ENCODE peak calls at places on chromosomes 4 and X, in nine cellular contexts. One of them, this sample, is unnamed.

GRCh38 chrX:71996826-71997225 is 86.2 kb downstream of the NHSL2 start:
- DNase-seq in MM.1S: no peak
- DNase-seq in mammary epithelial cell: no peak
- DNase-seq in fibroblast of mammary gland: peak
- DNase-seq in breast epithelium: no peak
- DNase-seq in A549: no peak
- DNase-seq in stomach: no peak
- DNase-seq in IMR-90: no peak
- DNase-seq in astrocyte of the spinal cord: no peak
- DNase-seq in this sample: no peak

GRCh38 chr4:31089815-31090214 is 369.6 kb downstream of the PCDH7 start:
- DNase-seq in MM.1S: peak
- DNase-seq in mammary epithelial cell: peak
- DNase-seq in fibroblast of mammary gland: peak
- DNase-seq in breast epithelium: no peak
- DNase-seq in A549: no peak
- DNase-seq in stomach: peak
- DNase-seq in IMR-90: peak
- DNase-seq in astrocyte of the spinal cord: peak
- DNase-seq in this sample: no peak

GRCh38 chr4:110586137-110586850 is 36.6 kb downstream of the PITX2 start:
- DNase-seq in MM.1S: peak
- DNase-seq in mammary epithelial cell: peak
- DNase-seq in fibroblast of mammary gland: peak
- DNase-seq in breast epithelium: no peak
- DNase-seq in A549: peak
- DNase-seq in stomach: no peak
- DNase-seq in IMR-90: peak
- DNase-seq in astrocyte of the spinal cord: peak
- DNase-seq in this sample: no peak

GRCh38 chrX:12162420-12162819 is 24.1 kb downstream of the FRMPD4 start:
- DNase-seq in MM.1S: no peak
- DNase-seq in mammary epithelial cell: no peak
- DNase-seq in fibroblast of mammary gland: peak
- DNase-seq in breast epithelium: no peak
- DNase-seq in A549: no peak
- DNase-seq in stomach: no peak
- DNase-seq in IMR-90: peak
- DNase-seq in astrocyte of the spinal cord: no peak
- DNase-seq in this sample: no peak

GRCh38 chr4:102492531-102493241 is 8.5 kb upstream of the NFKB1 start:
- DNase-seq in MM.1S: no peak
- DNase-seq in mammary epithelial cell: no peak
- DNase-seq in fibroblast of mammary gland: no peak
- DNase-seq in breast epithelium: no peak
- DNase-seq in A549: no peak
- DNase-seq in stomach: no peak
- DNase-seq in IMR-90: peak
- DNase-seq in astrocyte of the spinal cord: no peak
- DNase-seq in this sample: no peak

GRCh38 chr4:76601791-76602190 is 166.8 kb downstream of the SHROOM3 start:
- DNase-seq in MM.1S: peak
- DNase-seq in mammary epithelial cell: no peak
- DNase-seq in fibroblast of mammary gland: peak
- DNase-seq in breast epithelium: no peak
- DNase-seq in A549: no peak
- DNase-seq in stomach: no peak
- DNase-seq in IMR-90: peak
- DNase-seq in astrocyte of the spinal cord: peak
- DNase-seq in this sample: no peak

GRCh38 chrX:81890476-81890875 is 688.6 kb downstream of the SH3BGRL start:
- DNase-seq in MM.1S: no peak
- DNase-seq in mammary epithelial cell: no peak
- DNase-seq in fibroblast of mammary gland: no peak
- DNase-seq in breast epithelium: no peak
- DNase-seq in A549: no peak
- DNase-seq in stomach: no peak
- DNase-seq in IMR-90: no peak
- DNase-seq in astrocyte of the spinal cord: no peak
- DNase-seq in this sample: no peak

GRCh38 chr4:156193800-156194199 is 240.1 kb upstream of the CTSO start:
- DNase-seq in MM.1S: peak
- DNase-seq in mammary epithelial cell: no peak
- DNase-seq in fibroblast of mammary gland: peak
- DNase-seq in breast epithelium: no peak
- DNase-seq in A549: no peak
- DNase-seq in stomach: no peak
- DNase-seq in IMR-90: peak
- DNase-seq in astrocyte of the spinal cord: peak
- DNase-seq in this sample: no peak

GRCh38 chr4:53026233-53026632 is 164.1 kb downstream of the RASL11B start:
- DNase-seq in MM.1S: no peak
- DNase-seq in mammary epithelial cell: no peak
- DNase-seq in fibroblast of mammary gland: no peak
- DNase-seq in breast epithelium: no peak
- DNase-seq in A549: no peak
- DNase-seq in stomach: no peak
- DNase-seq in IMR-90: peak
- DNase-seq in astrocyte of the spinal cord: no peak
- DNase-seq in this sample: no peak

GRCh38 chr4:29151584-29151983 is 1568.6 kb upstream of the PCDH7 start:
- DNase-seq in MM.1S: no peak
- DNase-seq in mammary epithelial cell: no peak
- DNase-seq in fibroblast of mammary gland: peak
- DNase-seq in breast epithelium: no peak
- DNase-seq in A549: no peak
- DNase-seq in stomach: no peak
- DNase-seq in IMR-90: peak
- DNase-seq in astrocyte of the spinal cord: no peak
- DNase-seq in this sample: no peak

DNA sequence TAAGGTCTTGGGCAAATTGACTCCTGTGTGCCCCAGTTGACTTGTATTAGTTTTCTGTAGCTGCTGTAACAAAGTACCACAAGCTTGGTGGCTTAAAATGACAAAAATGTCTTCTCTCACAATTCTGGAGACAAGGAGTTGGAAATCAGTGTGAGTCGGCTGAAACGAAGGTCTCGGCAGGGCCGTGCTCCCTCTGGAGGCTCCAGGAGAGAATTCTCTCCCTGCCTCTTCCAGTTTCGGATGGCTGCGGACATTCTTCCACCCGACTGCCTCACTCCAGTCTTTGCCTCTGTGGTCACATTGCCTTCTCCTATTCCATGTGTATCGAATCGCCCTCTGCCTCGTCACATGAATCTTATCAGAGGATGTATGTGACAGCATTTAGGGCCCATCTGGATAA is 66.0 kb upstream of the PHOX2B start:
- DNase-seq in MM.1S: no peak
- DNase-seq in mammary epithelial cell: peak
- DNase-seq in fibroblast of mammary gland: no peak
- DNase-seq in breast epithelium: no peak
- DNase-seq in A549: no peak
- DNase-seq in stomach: no peak
- DNase-seq in IMR-90: peak
- DNase-seq in astrocyte of the spinal cord: peak
- DNase-seq in this sample: no peak
- TF ChIP-seq CTCF in MM.1S: no peak
- TF ChIP-seq CTCF in mammary epithelial cell: no peak
- TF ChIP-seq CTCF in fibroblast of mammary gland: peak
- TF ChIP-seq CTCF in breast epithelium: no peak
- TF ChIP-seq CTCF in A549: peak
- TF ChIP-seq CTCF in stomach: no peak
- TF ChIP-seq CTCF in IMR-90: peak
- TF ChIP-seq CTCF in astrocyte of the spinal cord: peak
- TF ChIP-seq CTCF in this sample: peak

GRCh38 chrX:101393530-101394305 is 2.9 kb downstream of the RPL36A start:
- DNase-seq in MM.1S: no peak
- DNase-seq in mammary epithelial cell: no peak
- DNase-seq in fibroblast of mammary gland: peak
- DNase-seq in breast epithelium: no peak
- DNase-seq in A549: no peak
- DNase-seq in stomach: no peak
- DNase-seq in IMR-90: no peak
- DNase-seq in astrocyte of the spinal cord: no peak
- DNase-seq in this sample: no peak

GRCh38 chrX:101391831-101392230 is 1.0 kb downstream of the RPL36A start:
- DNase-seq in MM.1S: no peak
- DNase-seq in mammary epithelial cell: no peak
- DNase-seq in fibroblast of mammary gland: no peak
- DNase-seq in breast epithelium: no peak
- DNase-seq in A549: no peak
- DNase-seq in stomach: no peak
- DNase-seq in IMR-90: no peak
- DNase-seq in astrocyte of the spinal cord: no peak
- DNase-seq in this sample: no peak

GRCh38 chrX:101394372-101394771 is 3.6 kb downstream of the RPL36A start:
- DNase-seq in MM.1S: no peak
- DNase-seq in mammary epithelial cell: no peak
- DNase-seq in fibroblast of mammary gland: no peak
- DNase-seq in breast epithelium: no peak
- DNase-seq in A549: no peak
- DNase-seq in stomach: no peak
- DNase-seq in IMR-90: no peak
- DNase-seq in astrocyte of the spinal cord: no peak
- DNase-seq in this sample: no peak

GRCh38 chrX:101388604-101389003 is 2.2 kb upstream of the RPL36A start:
- DNase-seq in MM.1S: no peak
- DNase-seq in mammary epithelial cell: no peak
- DNase-seq in fibroblast of mammary gland: no peak
- DNase-seq in breast epithelium: no peak
- DNase-seq in A549: no peak
- DNase-seq in stomach: no peak
- DNase-seq in IMR-90: no peak
- DNase-seq in astrocyte of the spinal cord: no peak
- DNase-seq in this sample: no peak

GRCh38 chrX:101390664-101391525 is at the start of gene RPL36A:
- DNase-seq in MM.1S: peak
- DNase-seq in mammary epithelial cell: peak
- DNase-seq in fibroblast of mammary gland: peak
- DNase-seq in breast epithelium: peak
- DNase-seq in A549: peak
- DNase-seq in stomach: peak
- DNase-seq in IMR-90: peak
- DNase-seq in astrocyte of the spinal cord: peak
- DNase-seq in this sample: peak
- H3K4me3 ChIP-seq in MM.1S: peak
- H3K4me3 ChIP-seq in mammary epithelial cell: peak
- H3K4me3 ChIP-seq in fibroblast of mammary gland: peak
- H3K4me3 ChIP-seq in breast epithelium: peak
- H3K4me3 ChIP-seq in A549: peak
- H3K4me3 ChIP-seq in stomach: peak
- H3K4me3 ChIP-seq in IMR-90: peak
- H3K4me3 ChIP-seq in astrocyte of the spinal cord: peak
- H3K4me3 ChIP-seq in this sample: peak

DNA sequence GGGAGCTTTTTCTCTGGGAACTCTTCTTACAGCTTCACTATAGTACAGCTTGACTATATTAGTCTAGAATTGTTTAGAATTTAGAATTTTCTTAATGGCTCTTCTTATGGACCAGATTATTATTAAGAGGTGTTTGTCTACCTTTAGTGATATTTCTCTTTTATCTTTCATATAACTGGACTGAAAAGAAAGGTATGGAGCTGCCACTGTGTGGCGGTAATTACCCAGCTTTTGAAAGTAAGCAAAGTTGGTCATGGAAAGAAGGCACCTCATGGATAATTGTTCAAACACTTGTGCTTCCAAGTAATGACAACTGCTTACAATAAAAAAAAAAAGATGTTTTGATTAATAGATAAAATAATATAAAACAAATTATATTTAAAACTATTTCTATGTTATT is 1112.5 kb downstream of the TECRL start:
- DNase-seq in MM.1S: no peak
- DNase-seq in mammary epithelial cell: no peak
- DNase-seq in fibroblast of mammary gland: no peak
- DNase-seq in breast epithelium: no peak
- DNase-seq in A549: no peak
- DNase-seq in stomach: no peak
- DNase-seq in IMR-90: no peak
- DNase-seq in astrocyte of the spinal cord: no peak
- DNase-seq in this sample: no peak
- TF ChIP-seq CTCF in MM.1S: peak
- TF ChIP-seq CTCF in mammary epithelial cell: no peak
- TF ChIP-seq CTCF in fibroblast of mammary gland: no peak
- TF ChIP-seq CTCF in breast epithelium: no peak
- TF ChIP-seq CTCF in A549: no peak
- TF ChIP-seq CTCF in stomach: no peak
- TF ChIP-seq CTCF in IMR-90: no peak
- TF ChIP-seq CTCF in astrocyte of the spinal cord: no peak
- TF ChIP-seq CTCF in this sample: no peak

DNA sequence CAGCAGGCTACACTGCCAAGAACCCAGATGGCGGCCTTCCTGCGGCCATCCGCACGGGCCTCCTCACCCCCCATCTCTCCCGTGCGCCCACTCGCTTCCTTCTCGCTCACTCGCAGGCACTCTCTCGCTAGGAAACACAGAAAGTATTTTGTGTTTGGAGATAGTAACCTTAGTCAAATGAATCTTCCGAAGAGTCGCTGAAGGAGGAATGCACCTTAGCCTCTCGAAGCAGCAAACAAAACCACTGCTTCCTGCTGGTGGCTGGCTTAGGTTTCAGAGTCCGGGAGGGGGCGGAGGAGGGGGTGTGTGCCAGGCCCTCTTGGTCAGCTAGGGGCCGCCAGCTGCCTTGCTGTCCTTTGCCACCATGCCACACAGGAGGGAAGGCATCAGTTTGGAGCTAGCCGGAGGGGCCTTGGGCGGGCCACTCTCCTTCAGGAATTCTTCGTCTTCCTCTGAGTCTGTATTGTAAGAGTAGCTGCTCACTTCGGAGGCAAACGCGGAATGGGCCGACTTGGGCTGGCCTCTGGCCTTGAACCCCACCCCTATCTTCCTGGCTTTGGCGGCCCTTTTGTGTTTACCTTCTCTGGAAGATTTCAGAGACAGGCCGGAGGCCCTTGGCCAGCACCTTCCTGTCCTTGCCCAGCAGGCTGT is 73.2 kb upstream of the UCP1 start:
- DNase-seq in MM.1S: peak
- DNase-seq in mammary epithelial cell: peak
- DNase-seq in fibroblast of mammary gland: peak
- DNase-seq in breast epithelium: peak
- DNase-seq in A549: no peak
- DNase-seq in stomach: peak
- DNase-seq in IMR-90: no peak
- DNase-seq in astrocyte of the spinal cord: no peak
- DNase-seq in this sample: no peak
- H3K4me3 ChIP-seq in MM.1S: no peak
- H3K4me3 ChIP-seq in mammary epithelial cell: no peak
- H3K4me3 ChIP-seq in fibroblast of mammary gland: peak
- H3K4me3 ChIP-seq in breast epithelium: peak
- H3K4me3 ChIP-seq in A549: no peak
- H3K4me3 ChIP-seq in stomach: peak
- H3K4me3 ChIP-seq in IMR-90: no peak
- H3K4me3 ChIP-seq in astrocyte of the spinal cord: no peak
- H3K4me3 ChIP-seq in this sample: peak

GRCh38 chr4:138175337-138175794 is 66.8 kb downstream of the SLC7A11 start:
- DNase-seq in MM.1S: no peak
- DNase-seq in mammary epithelial cell: no peak
- DNase-seq in fibroblast of mammary gland: peak
- DNase-seq in breast epithelium: no peak
- DNase-seq in A549: no peak
- DNase-seq in stomach: peak
- DNase-seq in IMR-90: peak
- DNase-seq in astrocyte of the spinal cord: no peak
- DNase-seq in this sample: no peak
- TF ChIP-seq CTCF in MM.1S: no peak
- TF ChIP-seq CTCF in mammary epithelial cell: no peak
- TF ChIP-seq CTCF in fibroblast of mammary gland: no peak
- TF ChIP-seq CTCF in breast epithelium: no peak
- TF ChIP-seq CTCF in A549: no peak
- TF ChIP-seq CTCF in stomach: no peak
- TF ChIP-seq CTCF in IMR-90: peak
- TF ChIP-seq CTCF in astrocyte of the spinal cord: no peak
- TF ChIP-seq CTCF in this sample: peak

GRCh38 chr4:34771632-34772031 is 1472.7 kb downstream of the ARAP2 start:
- DNase-seq in MM.1S: no peak
- DNase-seq in mammary epithelial cell: no peak
- DNase-seq in fibroblast of mammary gland: no peak
- DNase-seq in breast epithelium: no peak
- DNase-seq in A549: no peak
- DNase-seq in stomach: no peak
- DNase-seq in IMR-90: no peak
- DNase-seq in astrocyte of the spinal cord: no peak
- DNase-seq in this sample: no peak
- H3K4me3 ChIP-seq in MM.1S: no peak
- H3K4me3 ChIP-seq in mammary epithelial cell: no peak
- H3K4me3 ChIP-seq in fibroblast of mammary gland: no peak
- H3K4me3 ChIP-seq in breast epithelium: no peak
- H3K4me3 ChIP-seq in A549: no peak
- H3K4me3 ChIP-seq in stomach: no peak
- H3K4me3 ChIP-seq in IMR-90: no peak
- H3K4me3 ChIP-seq in astrocyte of the spinal cord: no peak
- H3K4me3 ChIP-seq in this sample: no peak

This sample was measured in kidney.